ENCODE peak calls at places on chromosomes 7 and 10, in six cellular contexts. F is cardiac fibroblast; I is NCI-H82; X is GM12891; M is AG08396; A is activated CD4-positive, CD25-positive, alpha-beta regulatory T cell. L is an unnamed sample.

GRCh38 chr10:94735197-94735596 is 27.3 kb upstream of the CYP2C19 start:
- DNase-seq in A (no peak), X (no peak), F (no peak), I (no peak), M (no peak), L (no peak)

GRCh38 chr7:146262527-146262926 is 145.9 kb downstream of the CNTNAP2 start:
- DNase-seq in M (no peak), A (no peak), X (no peak), F (no peak), I (no peak), L (no peak)

GRCh38 chr7:75813781-75814236 is at the start of gene CCL24:
- DNase-seq in F (no peak), I (no peak), A (no peak), M (no peak), X (no peak), L (no peak)

GRCh38 chr10:132144086-132144485 is 42.7 kb upstream of the DPYSL4 start:
- DNase-seq in X (no peak), M (no peak), F (no peak), I (no peak), A (no peak), L (no peak)

GRCh38 chr10:43197834-43198681 is 59.8 kb downstream of the CSGALNACT2 start:
- DNase-seq in M (peak), X (peak), F (peak), I (peak), A (no peak), L (no peak)

GRCh38 chr10:26540601-26541000 is 102.5 kb downstream of the APBB1IP start:
- DNase-seq in A (no peak), F (no peak), X (peak), M (no peak), I (no peak), L (peak)

GRCh38 chr7:115494529-115495147 is 535.9 kb downstream of the TFEC start:
- DNase-seq in F (no peak), A (no peak), M (no peak), I (peak), X (no peak), L (no peak)

GRCh38 chr7:79610301-79610700 is 156.8 kb upstream of the MAGI2 start:
- DNase-seq in A (no peak), F (peak), M (no peak), I (no peak), X (no peak), L (no peak)

GRCh38 chr7:6419310-6419773 is 28.4 kb downstream of the DAGLB start:
- DNase-seq in M (no peak), X (no peak), F (no peak), A (no peak), I (no peak), L (no peak)

GRCh38 chr10:9608592-9608991 is 1409.1 kb upstream of the CELF2 start:
- DNase-seq in I (peak), M (no peak), X (no peak), A (no peak), F (peak), L (no peak)

GRCh38 chr7:92973293-92973731 is 136.9 kb upstream of the CDK6 start:
- DNase-seq in X (no peak), M (no peak), I (no peak), F (peak), A (no peak), L (no peak)

GRCh38 chr10:16491933-16492332 is 29.7 kb downstream of the C1QL3 start:
- DNase-seq in X (no peak), M (no peak), F (no peak), A (no peak), I (peak), L (no peak)

GRCh38 chr10:24519950-24520349 is 203.7 kb downstream of the ARHGAP21 start:
- DNase-seq in F (no peak), I (peak), X (no peak), M (no peak), A (no peak), L (peak)

GRCh38 chr10:79149662-79150443 is 81.1 kb downstream of the ZMIZ1 start:
- DNase-seq in M (peak), I (peak), A (peak), F (peak), X (peak), L (peak)

GRCh38 chr7:78023191-78023590 is 224.6 kb downstream of the PHTF2 start:
- DNase-seq in M (no peak), A (no peak), X (no peak), I (no peak), F (no peak), L (no peak)

GRCh38 chr7:152050547-152050971 is 25.1 kb downstream of the GALNT11 start:
- DNase-seq in A (no peak), I (no peak), X (no peak), F (no peak), M (peak), L (no peak)

GRCh38 chr7:68925241-68925640 is 673.0 kb upstream of the AUTS2 start:
- DNase-seq in A (no peak), X (no peak), F (no peak), I (peak), M (no peak), L (no peak)

GRCh38 chr7:130995252-130996081 is 261.5 kb upstream of the KLF14 start:
- DNase-seq in M (no peak), A (no peak), F (no peak), X (no peak), I (no peak), L (no peak)

GRCh38 chr10:86706401-86706841 is 38.1 kb downstream of the LDB3 start:
- DNase-seq in I (no peak), A (no peak), X (no peak), M (no peak), F (no peak), L (no peak)

GRCh38 chr10:133454204-133454893 is 604 bp downstream of the SCART1 start:
- DNase-seq in I (no peak), F (no peak), A (no peak), X (peak), M (no peak), L (no peak)

GRCh38 chr7:116339564-116339963 is 129.2 kb downstream of the TES start:
- DNase-seq in A (no peak), I (no peak), X (no peak), M (no peak), F (no peak), L (no peak)

GRCh38 chr7:91569702-91570457 is 305.6 kb downstream of the FZD1 start:
- DNase-seq in X (no peak), I (no peak), M (no peak), F (no peak), A (no peak), L (no peak)

GRCh38 chr7:137981175-137981574 is 20.7 kb downstream of the CREB3L2 start:
- DNase-seq in X (no peak), F (peak), A (no peak), M (no peak), I (no peak), L (no peak)

GRCh38 chr10:124155781-124156401 is 62.5 kb upstream of the CHST15 start:
- DNase-seq in M (peak), A (no peak), F (no peak), I (no peak), X (no peak), L (no peak)

GRCh38 chr10:113569576-113569975 is 16.7 kb downstream of the HABP2 start:
- DNase-seq in F (no peak), X (no peak), M (no peak), A (no peak), I (no peak), L (no peak)

GRCh38 chr7:55086413-55087201 is 67.8 kb downstream of the EGFR start:
- DNase-seq in M (peak), A (no peak), X (no peak), I (no peak), F (peak), L (peak)

GRCh38 chr7:135647755-135648154 is 14.6 kb upstream of the STMP1 start:
- DNase-seq in A (no peak), F (no peak), X (no peak), M (no peak), I (no peak), L (no peak)

L was measured in GM10248.